ENCODE peak calls at places on chromosomes 3 and 15, in nine cellular contexts. One of them, this sample, is unnamed.

GRCh38 chr15:40293006-40293405 is 10.1 kb upstream of the ANKRD63 start:
- DNase-seq in ureter: no peak
- DNase-seq in stimulated activated CD8-positive, alpha-beta memory T cell treated with anti-CD3 and anti-CD28 coated beads, Interleukin-15, amount 100 ng/mL, for 4 hours: no peak
- DNase-seq in HTR-8/SVneo: no peak
- DNase-seq in neural progenitor cell: no peak
- DNase-seq in HCT116: no peak
- DNase-seq in choroid plexus epithelial cell: no peak
- DNase-seq in hypothalamus: no peak
- DNase-seq in CD8-positive, alpha-beta T cell: no peak
- DNase-seq in this sample: no peak

GRCh38 chr3:194871864-194872668 is 186.4 kb downstream of the FAM43A start:
- DNase-seq in ureter: no peak
- DNase-seq in stimulated activated CD8-positive, alpha-beta memory T cell treated with anti-CD3 and anti-CD28 coated beads, Interleukin-15, amount 100 ng/mL, for 4 hours: no peak
- DNase-seq in HTR-8/SVneo: no peak
- DNase-seq in neural progenitor cell: no peak
- DNase-seq in HCT116: peak; percentile 10
- DNase-seq in choroid plexus epithelial cell: peak; percentile 18
- DNase-seq in hypothalamus: peak; percentile 24
- DNase-seq in CD8-positive, alpha-beta T cell: no peak
- DNase-seq in this sample: peak; percentile 51

GRCh38 chr3:151819910-151820309 is 6.0 kb downstream of the AADAC start:
- DNase-seq in ureter: no peak
- DNase-seq in stimulated activated CD8-positive, alpha-beta memory T cell treated with anti-CD3 and anti-CD28 coated beads, Interleukin-15, amount 100 ng/mL, for 4 hours: no peak
- DNase-seq in HTR-8/SVneo: no peak
- DNase-seq in neural progenitor cell: no peak
- DNase-seq in HCT116: no peak
- DNase-seq in choroid plexus epithelial cell: no peak
- DNase-seq in hypothalamus: no peak
- DNase-seq in CD8-positive, alpha-beta T cell: no peak
- DNase-seq in this sample: no peak

GRCh38 chr3:192923731-192924130 is 6.1 kb upstream of the MB21D2 start:
- DNase-seq in ureter: no peak
- DNase-seq in stimulated activated CD8-positive, alpha-beta memory T cell treated with anti-CD3 and anti-CD28 coated beads, Interleukin-15, amount 100 ng/mL, for 4 hours: no peak
- DNase-seq in HTR-8/SVneo: no peak
- DNase-seq in neural progenitor cell: no peak
- DNase-seq in HCT116: no peak
- DNase-seq in choroid plexus epithelial cell: no peak
- DNase-seq in hypothalamus: no peak
- DNase-seq in CD8-positive, alpha-beta T cell: no peak
- DNase-seq in this sample: peak; percentile 52

GRCh38 chr3:96619475-96619874 is 194.9 kb upstream of the EPHA6 start:
- DNase-seq in ureter: no peak
- DNase-seq in stimulated activated CD8-positive, alpha-beta memory T cell treated with anti-CD3 and anti-CD28 coated beads, Interleukin-15, amount 100 ng/mL, for 4 hours: no peak
- DNase-seq in HTR-8/SVneo: no peak
- DNase-seq in neural progenitor cell: no peak
- DNase-seq in HCT116: no peak
- DNase-seq in choroid plexus epithelial cell: no peak
- DNase-seq in hypothalamus: no peak
- DNase-seq in CD8-positive, alpha-beta T cell: no peak
- DNase-seq in this sample: no peak

GRCh38 chr3:53464424-53464823 is 30.0 kb upstream of the CACNA1D start:
- DNase-seq in ureter: no peak
- DNase-seq in stimulated activated CD8-positive, alpha-beta memory T cell treated with anti-CD3 and anti-CD28 coated beads, Interleukin-15, amount 100 ng/mL, for 4 hours: no peak
- DNase-seq in HTR-8/SVneo: no peak
- DNase-seq in neural progenitor cell: no peak
- DNase-seq in HCT116: peak; percentile 18
- DNase-seq in choroid plexus epithelial cell: peak; percentile 36
- DNase-seq in hypothalamus: no peak
- DNase-seq in CD8-positive, alpha-beta T cell: no peak
- DNase-seq in this sample: peak; percentile 51

GRCh38 chr15:51093865-51094605 is 671 bp downstream of the TNFAIP8L3 start:
- DNase-seq in ureter: peak; percentile 62
- DNase-seq in stimulated activated CD8-positive, alpha-beta memory T cell treated with anti-CD3 and anti-CD28 coated beads, Interleukin-15, amount 100 ng/mL, for 4 hours: no peak
- DNase-seq in HTR-8/SVneo: peak; percentile 10
- DNase-seq in neural progenitor cell: peak; percentile 50
- DNase-seq in HCT116: no peak
- DNase-seq in choroid plexus epithelial cell: peak; percentile 47
- DNase-seq in hypothalamus: peak; percentile 38
- DNase-seq in CD8-positive, alpha-beta T cell: no peak
- DNase-seq in this sample: no peak

GRCh38 chr3:188026191-188026968 is 127.6 kb upstream of the LPP start:
- DNase-seq in ureter: peak; percentile 60
- DNase-seq in stimulated activated CD8-positive, alpha-beta memory T cell treated with anti-CD3 and anti-CD28 coated beads, Interleukin-15, amount 100 ng/mL, for 4 hours: no peak
- DNase-seq in HTR-8/SVneo: no peak
- DNase-seq in neural progenitor cell: no peak
- DNase-seq in HCT116: no peak
- DNase-seq in choroid plexus epithelial cell: no peak
- DNase-seq in hypothalamus: no peak
- DNase-seq in CD8-positive, alpha-beta T cell: no peak
- DNase-seq in this sample: no peak

GRCh38 chr3:187987162-187987561 is 166.8 kb upstream of the LPP start:
- DNase-seq in ureter: no peak
- DNase-seq in stimulated activated CD8-positive, alpha-beta memory T cell treated with anti-CD3 and anti-CD28 coated beads, Interleukin-15, amount 100 ng/mL, for 4 hours: no peak
- DNase-seq in HTR-8/SVneo: no peak
- DNase-seq in neural progenitor cell: no peak
- DNase-seq in HCT116: no peak
- DNase-seq in choroid plexus epithelial cell: no peak
- DNase-seq in hypothalamus: no peak
- DNase-seq in CD8-positive, alpha-beta T cell: no peak
- DNase-seq in this sample: peak; percentile 19

GRCh38 chr3:45915518-45916231 is 27.6 kb upstream of the CXCR6 start:
- DNase-seq in ureter: no peak
- DNase-seq in stimulated activated CD8-positive, alpha-beta memory T cell treated with anti-CD3 and anti-CD28 coated beads, Interleukin-15, amount 100 ng/mL, for 4 hours: peak; percentile 78
- DNase-seq in HTR-8/SVneo: peak; percentile 61
- DNase-seq in neural progenitor cell: peak; percentile 13
- DNase-seq in HCT116: peak; percentile 7
- DNase-seq in choroid plexus epithelial cell: peak; percentile 94
- DNase-seq in hypothalamus: no peak
- DNase-seq in CD8-positive, alpha-beta T cell: peak; percentile 35
- DNase-seq in this sample: peak; percentile 13

GRCh38 chr3:52053307-52054304 is 2.8 kb downstream of the DUSP7 start:
- DNase-seq in ureter: peak; percentile 88
- DNase-seq in stimulated activated CD8-positive, alpha-beta memory T cell treated with anti-CD3 and anti-CD28 coated beads, Interleukin-15, amount 100 ng/mL, for 4 hours: peak; percentile 39
- DNase-seq in HTR-8/SVneo: no peak
- DNase-seq in neural progenitor cell: peak; percentile 44
- DNase-seq in HCT116: no peak
- DNase-seq in choroid plexus epithelial cell: peak; percentile 64
- DNase-seq in hypothalamus: peak; percentile 25
- DNase-seq in CD8-positive, alpha-beta T cell: no peak
- DNase-seq in this sample: no peak

GRCh38 chr3:4726549-4726948 is 233.4 kb downstream of the ITPR1 start:
- DNase-seq in ureter: no peak
- DNase-seq in stimulated activated CD8-positive, alpha-beta memory T cell treated with anti-CD3 and anti-CD28 coated beads, Interleukin-15, amount 100 ng/mL, for 4 hours: no peak
- DNase-seq in HTR-8/SVneo: no peak
- DNase-seq in neural progenitor cell: no peak
- DNase-seq in HCT116: no peak
- DNase-seq in choroid plexus epithelial cell: no peak
- DNase-seq in hypothalamus: no peak
- DNase-seq in CD8-positive, alpha-beta T cell: no peak
- DNase-seq in this sample: no peak

GRCh38 chr3:77254967-77255831 is 215.3 kb downstream of the ROBO2 start:
- DNase-seq in ureter: no peak
- DNase-seq in stimulated activated CD8-positive, alpha-beta memory T cell treated with anti-CD3 and anti-CD28 coated beads, Interleukin-15, amount 100 ng/mL, for 4 hours: no peak
- DNase-seq in HTR-8/SVneo: peak; percentile 30
- DNase-seq in neural progenitor cell: peak; percentile 80
- DNase-seq in HCT116: no peak
- DNase-seq in choroid plexus epithelial cell: peak; percentile 84
- DNase-seq in hypothalamus: peak; percentile 0
- DNase-seq in CD8-positive, alpha-beta T cell: no peak
- DNase-seq in this sample: peak; percentile 62

GRCh38 chr15:52288051-52288942 is 7.3 kb downstream of the MYO5C start:
- DNase-seq in ureter: peak; percentile 69
- DNase-seq in stimulated activated CD8-positive, alpha-beta memory T cell treated with anti-CD3 and anti-CD28 coated beads, Interleukin-15, amount 100 ng/mL, for 4 hours: no peak
- DNase-seq in HTR-8/SVneo: peak; percentile 57
- DNase-seq in neural progenitor cell: no peak
- DNase-seq in HCT116: no peak
- DNase-seq in choroid plexus epithelial cell: peak; percentile 40
- DNase-seq in hypothalamus: no peak
- DNase-seq in CD8-positive, alpha-beta T cell: no peak
- DNase-seq in this sample: peak; percentile 94

GRCh38 chr3:128080323-128080898 is 28.2 kb downstream of the SEC61A1 start:
- DNase-seq in ureter: no peak
- DNase-seq in stimulated activated CD8-positive, alpha-beta memory T cell treated with anti-CD3 and anti-CD28 coated beads, Interleukin-15, amount 100 ng/mL, for 4 hours: no peak
- DNase-seq in HTR-8/SVneo: peak; percentile 78
- DNase-seq in neural progenitor cell: no peak
- DNase-seq in HCT116: no peak
- DNase-seq in choroid plexus epithelial cell: peak; percentile 95
- DNase-seq in hypothalamus: no peak
- DNase-seq in CD8-positive, alpha-beta T cell: no peak
- DNase-seq in this sample: no peak

GRCh38 chr3:76400141-76400540 is 614.8 kb upstream of the ZNF717 start:
- DNase-seq in ureter: no peak
- DNase-seq in stimulated activated CD8-positive, alpha-beta memory T cell treated with anti-CD3 and anti-CD28 coated beads, Interleukin-15, amount 100 ng/mL, for 4 hours: no peak
- DNase-seq in HTR-8/SVneo: no peak
- DNase-seq in neural progenitor cell: no peak
- DNase-seq in HCT116: no peak
- DNase-seq in choroid plexus epithelial cell: peak; percentile 64
- DNase-seq in hypothalamus: no peak
- DNase-seq in CD8-positive, alpha-beta T cell: no peak
- DNase-seq in this sample: no peak

GRCh38 chr3:190512666-190513065 is 1.2 kb upstream of the IL1RAP start:
- DNase-seq in ureter: no peak
- DNase-seq in stimulated activated CD8-positive, alpha-beta memory T cell treated with anti-CD3 and anti-CD28 coated beads, Interleukin-15, amount 100 ng/mL, for 4 hours: no peak
- DNase-seq in HTR-8/SVneo: no peak
- DNase-seq in neural progenitor cell: no peak
- DNase-seq in HCT116: no peak
- DNase-seq in choroid plexus epithelial cell: no peak
- DNase-seq in hypothalamus: no peak
- DNase-seq in CD8-positive, alpha-beta T cell: no peak
- DNase-seq in this sample: no peak

GRCh38 chr15:91473894-91474293 is 373.8 kb downstream of the SV2B start:
- DNase-seq in ureter: no peak
- DNase-seq in stimulated activated CD8-positive, alpha-beta memory T cell treated with anti-CD3 and anti-CD28 coated beads, Interleukin-15, amount 100 ng/mL, for 4 hours: no peak
- DNase-seq in HTR-8/SVneo: no peak
- DNase-seq in neural progenitor cell: no peak
- DNase-seq in HCT116: no peak
- DNase-seq in choroid plexus epithelial cell: peak; percentile 8
- DNase-seq in hypothalamus: no peak
- DNase-seq in CD8-positive, alpha-beta T cell: no peak
- DNase-seq in this sample: no peak

GRCh38 chr3:117914540-117914939 is 1120.1 kb downstream of the IGSF11 start:
- DNase-seq in ureter: no peak
- DNase-seq in stimulated activated CD8-positive, alpha-beta memory T cell treated with anti-CD3 and anti-CD28 coated beads, Interleukin-15, amount 100 ng/mL, for 4 hours: no peak
- DNase-seq in HTR-8/SVneo: no peak
- DNase-seq in neural progenitor cell: no peak
- DNase-seq in HCT116: no peak
- DNase-seq in choroid plexus epithelial cell: no peak
- DNase-seq in hypothalamus: no peak
- DNase-seq in CD8-positive, alpha-beta T cell: no peak
- DNase-seq in this sample: no peak

GRCh38 chr3:128170866-128171516 is 17.7 kb downstream of the EEFSEC start:
- DNase-seq in ureter: peak; percentile 76
- DNase-seq in stimulated activated CD8-positive, alpha-beta memory T cell treated with anti-CD3 and anti-CD28 coated beads, Interleukin-15, amount 100 ng/mL, for 4 hours: no peak
- DNase-seq in HTR-8/SVneo: peak; percentile 79
- DNase-seq in neural progenitor cell: peak; percentile 79
- DNase-seq in HCT116: peak; percentile 56
- DNase-seq in choroid plexus epithelial cell: peak; percentile 91
- DNase-seq in hypothalamus: peak; percentile 35
- DNase-seq in CD8-positive, alpha-beta T cell: no peak
- DNase-seq in this sample: peak; percentile 2

GRCh38 chr15:50876260-50876988 is 32.1 kb upstream of the AP4E1 start:
- DNase-seq in ureter: no peak
- DNase-seq in stimulated activated CD8-positive, alpha-beta memory T cell treated with anti-CD3 and anti-CD28 coated beads, Interleukin-15, amount 100 ng/mL, for 4 hours: no peak
- DNase-seq in HTR-8/SVneo: no peak
- DNase-seq in neural progenitor cell: no peak
- DNase-seq in HCT116: no peak
- DNase-seq in choroid plexus epithelial cell: no peak
- DNase-seq in hypothalamus: no peak
- DNase-seq in CD8-positive, alpha-beta T cell: no peak
- DNase-seq in this sample: peak; percentile 50

GRCh38 chr3:102238362-102238761 is 196.5 kb upstream of the ZPLD1 start:
- DNase-seq in ureter: no peak
- DNase-seq in stimulated activated CD8-positive, alpha-beta memory T cell treated with anti-CD3 and anti-CD28 coated beads, Interleukin-15, amount 100 ng/mL, for 4 hours: no peak
- DNase-seq in HTR-8/SVneo: no peak
- DNase-seq in neural progenitor cell: no peak
- DNase-seq in HCT116: no peak
- DNase-seq in choroid plexus epithelial cell: no peak
- DNase-seq in hypothalamus: no peak
- DNase-seq in CD8-positive, alpha-beta T cell: no peak
- DNase-seq in this sample: no peak

GRCh38 chr15:40906947-40907802 is 12.9 kb downstream of the VPS18 start:
- DNase-seq in ureter: no peak
- DNase-seq in stimulated activated CD8-positive, alpha-beta memory T cell treated with anti-CD3 and anti-CD28 coated beads, Interleukin-15, amount 100 ng/mL, for 4 hours: no peak
- DNase-seq in HTR-8/SVneo: no peak
- DNase-seq in neural progenitor cell: no peak
- DNase-seq in HCT116: no peak
- DNase-seq in choroid plexus epithelial cell: peak; percentile 24
- DNase-seq in hypothalamus: peak; percentile 49
- DNase-seq in CD8-positive, alpha-beta T cell: no peak
- DNase-seq in this sample: no peak

GRCh38 chr3:114809668-114810413 is 337.2 kb downstream of the ZBTB20 start:
- DNase-seq in ureter: no peak
- DNase-seq in stimulated activated CD8-positive, alpha-beta memory T cell treated with anti-CD3 and anti-CD28 coated beads, Interleukin-15, amount 100 ng/mL, for 4 hours: no peak
- DNase-seq in HTR-8/SVneo: no peak
- DNase-seq in neural progenitor cell: no peak
- DNase-seq in HCT116: no peak
- DNase-seq in choroid plexus epithelial cell: peak; percentile 93
- DNase-seq in hypothalamus: no peak
- DNase-seq in CD8-positive, alpha-beta T cell: no peak
- DNase-seq in this sample: no peak

GRCh38 chr3:161349529-161350278 is 21.6 kb downstream of the SPTSSB start:
- DNase-seq in ureter: peak; percentile 51
- DNase-seq in stimulated activated CD8-positive, alpha-beta memory T cell treated with anti-CD3 and anti-CD28 coated beads, Interleukin-15, amount 100 ng/mL, for 4 hours: no peak
- DNase-seq in HTR-8/SVneo: peak; percentile 25
- DNase-seq in neural progenitor cell: no peak
- DNase-seq in HCT116: peak; percentile 90
- DNase-seq in choroid plexus epithelial cell: peak; percentile 90
- DNase-seq in hypothalamus: no peak
- DNase-seq in CD8-positive, alpha-beta T cell: no peak
- DNase-seq in this sample: peak; percentile 76

GRCh38 chr15:73926191-73927002 is at the start of gene LOXL1:
- DNase-seq in ureter: peak; percentile 74
- DNase-seq in stimulated activated CD8-positive, alpha-beta memory T cell treated with anti-CD3 and anti-CD28 coated beads, Interleukin-15, amount 100 ng/mL, for 4 hours: no peak
- DNase-seq in HTR-8/SVneo: peak; percentile 88
- DNase-seq in neural progenitor cell: peak; percentile 91
- DNase-seq in HCT116: peak; percentile 19
- DNase-seq in choroid plexus epithelial cell: peak; percentile 91
- DNase-seq in hypothalamus: peak; percentile 61
- DNase-seq in CD8-positive, alpha-beta T cell: no peak
- DNase-seq in this sample: no peak

GRCh38 chr3:141797167-141797773 is 34.1 kb downstream of the GRK7 start:
- DNase-seq in ureter: peak; percentile 46
- DNase-seq in stimulated activated CD8-positive, alpha-beta memory T cell treated with anti-CD3 and anti-CD28 coated beads, Interleukin-15, amount 100 ng/mL, for 4 hours: no peak
- DNase-seq in HTR-8/SVneo: no peak
- DNase-seq in neural progenitor cell: peak; percentile 96
- DNase-seq in HCT116: no peak
- DNase-seq in choroid plexus epithelial cell: peak; percentile 81
- DNase-seq in hypothalamus: peak; percentile 33
- DNase-seq in CD8-positive, alpha-beta T cell: no peak
- DNase-seq in this sample: no peak

GRCh38 chr3:135235541-135235940 is 440.5 kb downstream of the EPHB1 start:
- DNase-seq in ureter: no peak
- DNase-seq in stimulated activated CD8-positive, alpha-beta memory T cell treated with anti-CD3 and anti-CD28 coated beads, Interleukin-15, amount 100 ng/mL, for 4 hours: no peak
- DNase-seq in HTR-8/SVneo: no peak
- DNase-seq in neural progenitor cell: no peak
- DNase-seq in HCT116: no peak
- DNase-seq in choroid plexus epithelial cell: no peak
- DNase-seq in hypothalamus: no peak
- DNase-seq in CD8-positive, alpha-beta T cell: no peak
- DNase-seq in this sample: no peak

GRCh38 chr3:139745831-139746230 is 68.1 kb upstream of the NMNAT3 start:
- DNase-seq in ureter: no peak
- DNase-seq in stimulated activated CD8-positive, alpha-beta memory T cell treated with anti-CD3 and anti-CD28 coated beads, Interleukin-15, amount 100 ng/mL, for 4 hours: no peak
- DNase-seq in HTR-8/SVneo: no peak
- DNase-seq in neural progenitor cell: no peak
- DNase-seq in HCT116: no peak
- DNase-seq in choroid plexus epithelial cell: peak; percentile 83
- DNase-seq in hypothalamus: no peak
- DNase-seq in CD8-positive, alpha-beta T cell: no peak
- DNase-seq in this sample: no peak

GRCh38 chr15:70186152-70186551 is 88.4 kb upstream of the TLE3 start:
- DNase-seq in ureter: no peak
- DNase-seq in stimulated activated CD8-positive, alpha-beta memory T cell treated with anti-CD3 and anti-CD28 coated beads, Interleukin-15, amount 100 ng/mL, for 4 hours: no peak
- DNase-seq in HTR-8/SVneo: no peak
- DNase-seq in neural progenitor cell: no peak
- DNase-seq in HCT116: no peak
- DNase-seq in choroid plexus epithelial cell: no peak
- DNase-seq in hypothalamus: no peak
- DNase-seq in CD8-positive, alpha-beta T cell: no peak
- DNase-seq in this sample: no peak

GRCh38 chr15:77430652-77431051 is 10.0 kb downstream of the HMG20A start:
- DNase-seq in ureter: no peak
- DNase-seq in stimulated activated CD8-positive, alpha-beta memory T cell treated with anti-CD3 and anti-CD28 coated beads, Interleukin-15, amount 100 ng/mL, for 4 hours: no peak
- DNase-seq in HTR-8/SVneo: no peak
- DNase-seq in neural progenitor cell: no peak
- DNase-seq in HCT116: no peak
- DNase-seq in choroid plexus epithelial cell: no peak
- DNase-seq in hypothalamus: no peak
- DNase-seq in CD8-positive, alpha-beta T cell: no peak
- DNase-seq in this sample: no peak

This sample was measured in LoVo.